ENCODE peak calls at places on chromosomes 3 and 15, in ten cellular contexts. T, P, N, R, L, Q, G, X, E and Y are unnamed samples.

GRCh38 chr15:34855397-34855796 is 60.0 kb upstream of the ACTC1 start:
- DNase-seq in T (no peak), P (no peak), N (peak), R (no peak), L (no peak), Q (no peak), G (no peak), X (no peak), E (no peak), Y (no peak)

GRCh38 chr3:141445990-141446389 is 40.8 kb upstream of the RASA2 start:
- DNase-seq in T (no peak), P (no peak), N (no peak), R (no peak), L (no peak), Q (no peak), G (no peak), X (no peak), E (no peak), Y (no peak)

GRCh38 chr3:156175570-156175969 is 55.2 kb downstream of the KCNAB1 start:
- DNase-seq in T (no peak), P (no peak), N (no peak), R (no peak), L (no peak), Q (no peak), G (no peak), X (no peak), E (no peak), Y (no peak)

GRCh38 chr15:37940886-37941285 is 6.4 kb downstream of the TMCO5A start:
- DNase-seq in T (no peak), P (no peak), N (no peak), R (no peak), L (no peak), Q (no peak), G (no peak), X (no peak), E (no peak), Y (no peak)

GRCh38 chr15:94205366-94205765 is 26.0 kb upstream of the MCTP2 start:
- DNase-seq in T (no peak), P (no peak), N (no peak), R (no peak), L (peak), Q (no peak), G (no peak), X (no peak), E (no peak), Y (no peak)

GRCh38 chr3:126848991-126849390 is 133.9 kb upstream of the PLXNA1 start:
- DNase-seq in T (no peak), P (peak), N (no peak), R (no peak), L (no peak), Q (no peak), G (peak), X (peak), E (peak), Y (no peak)

GRCh38 chr3:32239638-32240550 is 1.4 kb downstream of the CMTM8 start:
- DNase-seq in T (no peak), P (no peak), N (peak), R (peak), L (peak), Q (peak), G (no peak), X (no peak), E (peak), Y (no peak)

GRCh38 chr15:76185716-76186115 is 125.6 kb downstream of the ETFA start:
- DNase-seq in T (no peak), P (no peak), N (peak), R (peak), L (no peak), Q (no peak), G (no peak), X (no peak), E (no peak), Y (no peak)

GRCh38 chr3:37447732-37448131 is 273.4 kb upstream of the LRRFIP2 start:
- DNase-seq in T (no peak), P (no peak), N (no peak), R (no peak), L (no peak), Q (no peak), G (no peak), X (no peak), E (no peak), Y (no peak)

GRCh38 chr3:110479676-110480075 is 591.9 kb upstream of the NECTIN3 start:
- DNase-seq in T (no peak), P (no peak), N (peak), R (no peak), L (no peak), Q (no peak), G (no peak), X (no peak), E (no peak), Y (no peak)

GRCh38 chr3:156675744-156676466 is 1.5 kb downstream of the TIPARP start:
- DNase-seq in T (no peak), P (no peak), N (peak), R (peak), L (peak), Q (peak), G (peak), X (peak), E (peak), Y (peak)

GRCh38 chr3:186107148-186108105 is 1.5 kb downstream of the ETV5 start:
- DNase-seq in T (peak), P (peak), N (peak), R (peak), L (peak), Q (peak), G (peak), X (peak), E (peak), Y (peak)

GRCh38 chr3:138125548-138126221 is 6.5 kb downstream of the A4GNT start:
- DNase-seq in T (no peak), P (no peak), N (no peak), R (no peak), L (peak), Q (no peak), G (no peak), X (no peak), E (no peak), Y (no peak)

GRCh38 chr3:61250784-61251173 is 473 bp downstream of the FHIT start:
- DNase-seq in T (peak), P (no peak), N (no peak), R (peak), L (peak), Q (peak), G (peak), X (peak), E (peak), Y (peak)

GRCh38 chr15:48936666-48937065 is 27.1 kb downstream of the SHC4 start:
- DNase-seq in T (no peak), P (no peak), N (no peak), R (no peak), L (no peak), Q (no peak), G (no peak), X (no peak), E (no peak), Y (no peak)

GRCh38 chr15:32657941-32658340 is 16.4 kb downstream of the SCG5 start:
- DNase-seq in T (no peak), P (no peak), N (no peak), R (no peak), L (no peak), Q (no peak), G (no peak), X (no peak), E (no peak), Y (no peak)

GRCh38 chr3:15271785-15272381 is 60.5 kb downstream of the SH3BP5 start:
- DNase-seq in T (no peak), P (peak), N (no peak), R (peak), L (peak), Q (peak), G (peak), X (peak), E (peak), Y (no peak)

GRCh38 chr15:70604671-70605070 is 158.7 kb downstream of the UACA start:
- DNase-seq in T (no peak), P (no peak), N (peak), R (peak), L (no peak), Q (no peak), G (no peak), X (no peak), E (no peak), Y (no peak)

GRCh38 chr15:49265911-49266310 is 95.9 kb downstream of the GALK2 start:
- DNase-seq in T (no peak), P (no peak), N (no peak), R (no peak), L (no peak), Q (no peak), G (no peak), X (no peak), E (no peak), Y (no peak)

GRCh38 chr15:38093931-38094330 is 158.7 kb upstream of the SPRED1 start:
- DNase-seq in T (no peak), P (no peak), N (no peak), R (no peak), L (no peak), Q (no peak), G (no peak), X (no peak), E (no peak), Y (no peak)

GRCh38 chr3:194687638-194688206 is 2.0 kb downstream of the FAM43A start:
- DNase-seq in T (peak), P (peak), N (no peak), R (peak), L (peak), Q (peak), G (peak), X (peak), E (peak), Y (no peak)

GRCh38 chr3:188700497-188700896 is 471.3 kb upstream of the TPRG1 start:
- DNase-seq in T (no peak), P (no peak), N (no peak), R (no peak), L (no peak), Q (no peak), G (no peak), X (no peak), E (no peak), Y (no peak)

GRCh38 chr15:92818658-92819311 is 81.3 kb upstream of the CHD2 start:
- DNase-seq in T (no peak), P (no peak), N (no peak), R (no peak), L (no peak), Q (no peak), G (no peak), X (no peak), E (no peak), Y (no peak)

DNA sequence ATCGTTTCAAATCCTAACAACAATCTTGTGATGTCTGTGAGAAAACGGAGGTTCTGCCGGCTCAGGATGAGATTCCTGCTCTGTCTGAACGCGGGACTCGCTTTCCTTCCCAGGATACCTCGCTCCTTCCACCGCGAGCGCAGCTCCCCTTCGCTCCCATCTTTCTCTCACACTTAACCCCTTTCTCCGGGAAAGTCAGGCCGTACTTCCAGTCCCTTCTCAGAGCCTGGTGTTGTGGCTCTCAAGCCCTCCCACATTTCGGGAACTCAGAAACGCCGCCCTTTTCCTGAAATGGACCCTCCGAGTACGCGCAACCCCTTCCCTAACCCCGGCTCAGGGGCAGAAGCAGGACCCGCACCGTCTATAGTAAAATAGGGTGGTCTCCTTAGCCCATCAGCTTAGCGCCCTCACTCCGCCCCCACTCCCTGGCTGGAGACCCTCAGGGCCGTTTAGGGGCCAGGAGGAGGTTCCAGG is 377 bp upstream of the FEM1B start:
- DNase-seq in T (no peak), P (no peak), N (no peak), R (peak), L (peak), Q (peak), G (no peak), X (peak), E (no peak), Y (no peak)
- TF ChIP-seq POLR2A in T (no peak), P (no peak), N (no peak), R (no peak), L (no peak), Q (no peak), G (no peak), X (no peak), E (no peak), Y (no peak)

DNA sequence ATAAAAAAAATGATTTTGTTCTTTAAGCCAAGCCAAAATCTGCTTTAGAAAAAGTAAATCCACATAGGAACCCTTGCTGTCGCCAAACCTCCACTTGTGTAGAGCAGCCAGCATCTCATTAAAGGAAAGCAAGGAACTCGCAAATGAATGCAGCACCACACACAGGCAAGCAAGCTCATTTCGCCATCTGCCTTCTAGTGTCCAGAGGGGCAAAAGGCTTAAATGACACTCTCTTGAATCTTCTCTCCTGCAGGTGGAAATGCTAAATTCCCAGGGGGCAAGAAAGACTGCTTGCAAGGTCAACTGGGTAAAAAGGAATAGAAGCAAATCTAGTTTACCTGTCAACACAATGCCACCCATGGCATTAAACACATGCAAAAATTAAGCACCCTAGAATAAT is 2.4 kb downstream of the MB21D2 start:
- DNase-seq in T (no peak), P (no peak), N (peak), R (no peak), L (no peak), Q (no peak), G (no peak), X (no peak), E (no peak), Y (no peak)
- TF ChIP-seq CTCF in T (no peak), P (no peak), N (no peak), R (peak), L (no peak), Q (no peak), G (no peak), X (no peak), E (no peak), Y (no peak)

GRCh38 chr15:83092309-83092976 is 15.0 kb upstream of the TM6SF1 start:
- DNase-seq in T (no peak), P (no peak), N (peak), R (peak), L (peak), Q (peak), G (no peak), X (no peak), E (no peak), Y (no peak)
- TF ChIP-seq POLR2A in T (no peak), P (no peak), N (peak), R (peak), L (peak), Q (peak), G (peak), X (peak), E (peak), Y (peak)

DNA sequence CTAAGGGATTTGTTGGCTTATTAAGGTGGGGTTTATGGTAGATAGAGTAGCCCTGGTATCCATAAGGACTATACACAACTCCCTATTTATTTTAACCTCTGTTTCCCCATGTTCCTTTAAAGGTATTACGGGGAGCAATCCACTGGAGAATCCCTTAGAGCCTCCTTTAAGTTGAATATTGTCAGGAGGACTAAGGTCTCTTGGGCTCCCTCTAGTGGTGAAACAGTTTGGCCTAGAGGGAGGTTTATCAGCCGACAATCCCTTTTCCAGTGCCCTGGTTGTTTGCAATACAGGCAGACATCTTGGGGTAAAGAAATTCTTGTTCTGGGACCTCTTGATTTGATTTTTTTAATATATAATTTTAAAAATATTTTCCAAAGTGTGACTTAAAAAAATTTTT is 12.9 kb downstream of the OPA1 start:
- DNase-seq in T (no peak), P (no peak), N (peak), R (peak), L (peak), Q (peak), G (no peak), X (no peak), E (peak), Y (no peak)
- TF ChIP-seq CTCF in T (peak), P (peak), N (peak), R (peak), L (peak), Q (peak), G (peak), X (peak), E (peak), Y (peak)

GRCh38 chr3:87694678-87695077 is 364.1 kb downstream of the CGGBP1 start:
- DNase-seq in T (no peak), P (no peak), N (no peak), R (no peak), L (no peak), Q (no peak), G (no peak), X (no peak), E (no peak), Y (no peak)
- TF ChIP-seq POLR2A in T (no peak), P (no peak), N (no peak), R (no peak), L (no peak), Q (no peak), G (no peak), X (no peak), E (no peak), Y (no peak)

DNA sequence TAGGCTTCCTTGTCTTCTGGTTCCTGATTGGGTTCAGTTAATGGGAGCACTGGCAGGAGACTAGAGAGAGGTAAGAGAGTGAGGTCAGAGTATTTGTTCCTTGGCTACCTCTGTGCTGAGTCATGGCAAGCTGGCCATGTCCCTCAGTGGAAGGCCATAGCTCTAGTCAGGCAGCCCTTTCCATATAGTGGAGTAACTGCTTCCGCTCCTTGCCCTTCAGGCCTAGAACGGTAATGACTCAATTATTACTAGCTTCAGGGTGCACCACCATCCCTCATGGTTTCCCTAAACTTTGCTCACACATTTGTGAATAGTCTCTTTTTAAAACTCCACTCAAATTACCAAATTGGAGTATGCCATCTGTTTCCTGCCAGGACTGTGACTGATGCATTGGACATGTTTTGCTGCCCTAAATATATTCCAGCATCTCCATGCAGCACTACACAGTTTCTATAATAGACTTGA is 10.5 kb upstream of the ANO10 start:
- DNase-seq in T (no peak), P (no peak), N (peak), R (peak), L (no peak), Q (no peak), G (no peak), X (no peak), E (no peak), Y (no peak)
- TF ChIP-seq CTCF in T (no peak), P (no peak), N (no peak), R (no peak), L (no peak), Q (no peak), G (no peak), X (no peak), E (no peak), Y (no peak)

GRCh38 chr3:50338989-50339388 is 1.6 kb downstream of the RASSF1 start:
- DNase-seq in T (no peak), P (no peak), N (no peak), R (no peak), L (no peak), Q (no peak), G (no peak), X (no peak), E (no peak), Y (no peak)

GRCh38 chr3:50341996-50342732 is 1.5 kb upstream of the RASSF1 start:
- DNase-seq in T (no peak), P (peak), N (no peak), R (no peak), L (no peak), Q (no peak), G (no peak), X (no peak), E (no peak), Y (no peak)

GRCh38 chr3:50341537-50341936 is 901 bp upstream of the RASSF1 start:
- DNase-seq in T (peak), P (peak), N (no peak), R (no peak), L (no peak), Q (no peak), G (no peak), X (no peak), E (no peak), Y (no peak)

GRCh38 chr3:50339485-50340196 is 995 bp downstream of the RASSF1 start:
- DNase-seq in T (no peak), P (peak), N (no peak), R (no peak), L (no peak), Q (no peak), G (no peak), X (no peak), E (no peak), Y (no peak)

GRCh38 chr3:50340404-50341329 is at the start of gene RASSF1:
- DNase-seq in T (peak), P (peak), N (no peak), R (peak), L (peak), Q (peak), G (peak), X (peak), E (peak), Y (peak)
- TF ChIP-seq POLR2A in T (peak), P (no peak), N (peak), R (peak), L (peak), Q (peak), G (peak), X (peak), E (peak), Y (peak)

DNA sequence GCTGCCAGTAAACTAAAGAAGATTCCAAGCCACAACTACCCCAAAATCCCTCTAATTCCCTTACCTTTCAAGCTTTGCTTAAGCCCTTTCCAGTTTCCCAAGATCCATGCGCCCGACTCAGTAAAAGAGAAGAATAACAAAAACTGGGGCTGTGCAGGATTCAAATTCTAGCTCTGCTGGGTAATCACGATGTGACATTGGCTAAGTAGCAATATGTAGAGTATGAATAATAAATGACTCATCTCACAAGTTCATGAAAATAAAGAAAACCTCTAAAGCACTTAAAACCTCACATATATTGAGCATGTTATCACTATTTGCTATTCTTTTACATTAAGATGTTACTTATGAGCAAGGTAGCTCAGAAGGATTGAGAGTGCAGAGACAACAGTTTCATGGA is 522.2 kb upstream of the ZNF717 start:
- DNase-seq in T (no peak), P (no peak), N (no peak), R (no peak), L (no peak), Q (no peak), G (no peak), X (no peak), E (no peak), Y (no peak)
- TF ChIP-seq CTCF in T (no peak), P (no peak), N (no peak), R (no peak), L (no peak), Q (no peak), G (no peak), X (no peak), E (no peak), Y (no peak)

GRCh38 chr3:58308728-58309127 is 2.4 kb downstream of the HTD2 start:
- DNase-seq in T (no peak), P (no peak), N (no peak), R (peak), L (no peak), Q (no peak), G (no peak), X (no peak), E (no peak), Y (no peak)

GRCh38 chr3:58306662-58307286 is 454 bp downstream of the HTD2 start:
- DNase-seq in T (peak), P (peak), N (peak), R (peak), L (peak), Q (peak), G (no peak), X (peak), E (peak), Y (no peak)

GRCh38 chr3:58305882-58306661 is at the start of the genes HTD2 and RPP14:
- DNase-seq in T (peak), P (peak), N (peak), R (peak), L (peak), Q (peak), G (peak), X (peak), E (peak), Y (peak)
- TF ChIP-seq POLR2A in T (no peak), P (no peak), N (peak), R (peak), L (peak), Q (peak), G (peak), X (no peak), E (peak), Y (peak)

GRCh38 chr15:90895571-90896117 is 7.5 kb upstream of the MAN2A2 start:
- DNase-seq in T (peak), P (peak), N (no peak), R (peak), L (no peak), Q (no peak), G (no peak), X (no peak), E (no peak), Y (no peak)
- TF ChIP-seq CTCF in T (no peak), P (no peak), N (no peak), R (peak), L (peak), Q (no peak), G (no peak), X (no peak), E (no peak), Y (no peak)